ENCODE peak calls at places on chromosomes 4 and X, in four cellular contexts. X is WTC11, J is HEK293T, R is HepG2. T is an unnamed sample.

GRCh38 chr4:5746829-5747745 is 36.1 kb downstream of the EVC start:
- DNase-seq in X (no peak), J (no peak), R (no peak), T (no peak)

GRCh38 chr4:190020790-190021717 is 6.0 kb downstream of the FRG2 start:
- DNase-seq in X (peak), J (no peak), R (peak), T (peak)

GRCh38 chr4:39660045-39660444 is 21.4 kb upstream of the SMIM14 start:
- DNase-seq in X (no peak), J (no peak), R (no peak), T (no peak)

GRCh38 chrX:137916090-137916746 is 350.3 kb downstream of the ZIC3 start:
- DNase-seq in X (peak), J (no peak), R (no peak), T (peak)

GRCh38 chr4:152014280-152014679 is 253.5 kb upstream of the GATB start:
- DNase-seq in X (no peak), J (no peak), R (no peak), T (no peak)

GRCh38 chr4:82213485-82214162 is 160.2 kb downstream of the HNRNPD start:
- DNase-seq in X (no peak), J (no peak), R (no peak), T (no peak)

GRCh38 chr4:1797861-1798529 is 4.9 kb downstream of the FGFR3 start:
- DNase-seq in X (no peak), J (no peak), R (peak), T (no peak)

GRCh38 chr4:36414248-36414647 is 132.8 kb downstream of the DTHD1 start:
- DNase-seq in X (no peak), J (no peak), R (no peak), T (no peak)

GRCh38 chrX:132413459-132413858 is 75.4 kb downstream of the MBNL3 start:
- DNase-seq in X (peak), J (peak), R (peak), T (peak)

GRCh38 chr4:15182600-15183222 is 180.4 kb downstream of the CPEB2 start:
- DNase-seq in X (no peak), J (no peak), R (no peak), T (no peak)

GRCh38 chr4:26787461-26788340 is 72.9 kb upstream of the STIM2 start:
- DNase-seq in X (peak), J (peak), R (peak), T (peak)

GRCh38 chr4:138510053-138510452 is 267.9 kb upstream of the SLC7A11 start:
- DNase-seq in X (no peak), J (no peak), R (no peak), T (no peak)

GRCh38 chr4:138509346-138509745 is 267.2 kb upstream of the SLC7A11 start:
- DNase-seq in X (no peak), J (no peak), R (no peak), T (no peak)

GRCh38 chr4:138513535-138513934 is 271.4 kb upstream of the SLC7A11 start:
- DNase-seq in X (no peak), J (no peak), R (no peak), T (no peak)

GRCh38 chr4:138507527-138507926 is 265.4 kb upstream of the SLC7A11 start:
- DNase-seq in X (no peak), J (no peak), R (no peak), T (no peak)

DNA sequence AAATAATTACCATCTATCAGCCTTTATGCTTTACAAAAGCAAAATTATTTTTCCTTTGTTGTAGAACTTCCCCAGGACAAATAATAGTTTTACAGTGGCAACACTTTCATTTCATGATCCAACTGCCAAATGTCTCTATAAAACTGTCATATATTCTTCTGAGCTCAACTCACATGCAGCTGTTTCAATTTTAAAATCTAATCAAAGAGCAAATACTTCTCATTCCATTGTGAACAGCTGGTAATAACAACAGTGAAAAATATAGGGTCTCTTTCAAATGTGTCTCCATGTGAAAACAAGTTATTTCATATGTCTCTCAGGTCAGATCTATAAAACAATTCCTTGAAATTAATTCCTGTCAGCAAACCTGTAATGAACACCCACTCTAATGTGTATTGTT is 270.6 kb upstream of the SLC7A11 start:
- DNase-seq in X (no peak), J (no peak), R (no peak), T (no peak)
- TF ChIP-seq ELF4 in X (no peak), J (no peak), R (no peak), T (no peak)

GRCh38 chrX:29318051-29318450 is 730.8 kb downstream of the IL1RAPL1 start:
- DNase-seq in X (no peak), J (no peak), R (no peak), T (no peak)
- TF ChIP-seq ELF4 in X (no peak), J (no peak), R (no peak), T (no peak)

DNA sequence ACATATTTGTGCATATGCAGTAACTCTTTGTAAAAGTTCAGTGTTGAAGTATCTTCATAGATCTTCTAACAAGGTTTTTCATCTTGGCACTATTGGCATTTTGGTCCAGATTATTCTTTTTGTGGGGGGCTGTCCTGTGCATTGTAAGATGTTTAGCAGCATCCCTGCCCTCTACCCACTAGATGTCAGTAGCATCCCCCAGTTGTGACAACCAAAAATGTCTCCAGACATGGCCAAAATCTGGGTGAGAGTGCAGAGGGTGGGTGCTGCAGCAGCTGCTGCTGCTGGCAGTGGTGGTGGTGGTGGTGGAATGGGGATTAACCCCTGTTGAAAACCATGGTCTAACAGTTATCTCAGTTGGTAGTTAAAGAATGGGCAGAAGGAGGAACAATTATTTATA is 370.0 kb downstream of the GPAT3 start:
- DNase-seq in X (peak), J (peak), R (peak), T (no peak)
- TF ChIP-seq ELF4 in X (no peak), J (no peak), R (no peak), T (no peak)

GRCh38 chrX:1384738-1385250 is 7.1 kb downstream of the SLC25A6 start:
- DNase-seq in X (peak), J (no peak), R (no peak), T (no peak)
- TF ChIP-seq ELF4 in X (no peak), J (no peak), R (no peak), T (no peak)

GRCh38 chrX:20233336-20233735 is 33.4 kb downstream of the RPS6KA3 start:
- DNase-seq in X (no peak), J (no peak), R (no peak), T (no peak)
- TF ChIP-seq ELF4 in X (no peak), J (no peak), R (no peak), T (no peak)